ENCODE peak calls at places on chromosomes 6 and 20, in four cellular contexts. J is stimulated activated CD8-positive, alpha-beta memory T cell treated with anti-CD3 and anti-CD28 coated beads, Interleukin-15, amount 100 ng/mL, for 4 hours; X is mucosa of gallbladder; W is nephron progenitor cell. F is an unnamed sample.

GRCh38 chr20:4216142-4216735 is 200.9 kb upstream of the RNF24 start:
- DNase-seq in J (no peak), X (no peak), W (no peak), F (no peak)

GRCh38 chr6:19128701-19129100 is 708.5 kb upstream of the ID4 start:
- DNase-seq in J (no peak), W (no peak), X (no peak), F (no peak)

GRCh38 chr20:11777861-11778570 is 139.7 kb upstream of the BTBD3 start:
- DNase-seq in J (no peak), X (no peak), W (no peak), F (no peak)

GRCh38 chr20:41889871-41890224 is 271.7 kb upstream of the CHD6 start:
- DNase-seq in W (no peak), X (peak; percentile 81), J (no peak), F (peak; percentile 69)

GRCh38 chr6:8526619-8527018 is 91.3 kb upstream of the SLC35B3 start:
- DNase-seq in J (no peak), X (no peak), W (no peak), F (no peak)

GRCh38 chr6:81450180-81450579 is 302.3 kb downstream of the TENT5A start:
- DNase-seq in X (peak; percentile 30), W (no peak), J (no peak), F (no peak)

GRCh38 chr20:33305591-33306057 is 22.6 kb downstream of the BPIFB1 start:
- DNase-seq in W (no peak), J (no peak), X (no peak), F (peak; percentile 54)

GRCh38 chr20:54095824-54096223 is 25.4 kb upstream of the BCAS1 start:
- DNase-seq in J (no peak), W (no peak), X (no peak), F (no peak)

GRCh38 chr6:117008618-117009017 is 131.6 kb downstream of the RFX6 start:
- DNase-seq in W (no peak), X (no peak), J (no peak), F (no peak)

GRCh38 chr20:57849868-57850215 is 140.0 kb upstream of the PMEPA1 start:
- DNase-seq in W (no peak), J (no peak), X (no peak), F (no peak)

GRCh38 chr6:167860546-167861226 is 34.0 kb downstream of the AFDN start:
- DNase-seq in X (no peak), J (no peak), W (no peak), F (peak; percentile 19)

GRCh38 chr6:70124882-70125535 is 177.9 kb downstream of the COL9A1 start:
- DNase-seq in J (no peak), W (no peak), X (no peak), F (no peak)

GRCh38 chr6:28757429-28758045 is 166.2 kb downstream of the TRIM27 start:
- DNase-seq in W (no peak), J (no peak), X (no peak), F (no peak)

GRCh38 chr20:45017859-45018258 is 51.5 kb downstream of the STK4 start:
- DNase-seq in J (no peak), W (no peak), X (no peak), F (no peak)

GRCh38 chr6:134594881-134595280 is 277.0 kb upstream of the SGK1 start:
- DNase-seq in J (no peak), W (no peak), X (no peak), F (no peak)

GRCh38 chr6:84182001-84182400 is 45.4 kb downstream of the CEP162 start:
- DNase-seq in W (no peak), J (no peak), X (no peak), F (no peak)

GRCh38 chr6:18212231-18212630 is 52.1 kb downstream of the DEK start:
- DNase-seq in J (no peak), W (no peak), X (no peak), F (no peak)

GRCh38 chr20:41051426-41051825 is 22.8 kb downstream of the TOP1 start:
- DNase-seq in W (no peak), J (no peak), X (no peak), F (no peak)

GRCh38 chr6:64280569-64280968 is 645.0 kb downstream of the PHF3 start:
- DNase-seq in W (peak; percentile 25), J (no peak), X (no peak), F (peak; percentile 19)

GRCh38 chr6:168272379-168273011 is 47.1 kb downstream of the DACT2 start:
- DNase-seq in J (no peak), X (no peak), W (no peak), F (no peak)

GRCh38 chr6:104711371-104711770 is 148.3 kb downstream of the HACE1 start:
- DNase-seq in W (no peak), J (no peak), X (no peak), F (peak; percentile 26)

GRCh38 chr6:168120390-168121307 is 41.6 kb upstream of the FRMD1 start:
- DNase-seq in W (no peak), X (peak; percentile 5), J (no peak), F (no peak)

GRCh38 chr20:8255945-8256632 is 124.0 kb downstream of the PLCB1 start:
- DNase-seq in X (no peak), J (no peak), W (no peak), F (peak; percentile 67)

GRCh38 chr6:150639823-150640331 is 40.2 kb downstream of the PLEKHG1 start:
- DNase-seq in X (no peak), J (no peak), W (no peak), F (no peak)

GRCh38 chr6:169780571-169781091 is 29.2 kb downstream of the ERMARD start:
- DNase-seq in W (no peak), X (no peak), J (no peak), F (peak; percentile 27)

GRCh38 chr6:159100011-159100788 is 55.4 kb upstream of the TAGAP start:
- DNase-seq in X (no peak), J (no peak), W (no peak), F (no peak)

GRCh38 chr6:170464524-170464979 is 88.6 kb downstream of the PSMB1 start:
- DNase-seq in J (peak; percentile 15), X (no peak), W (no peak), F (no peak)

F was measured in SJCRH30.